ENCODE peak calls at places on chromosome 7, in five cellular contexts. M is anterior cingulate cortex, U is H1, B is choroid plexus epithelial cell, K is HTR-8/SVneo. V is an unnamed sample.
A peak's percentile ranks its signal among the peaks of the same experiment; 100 is the strongest.

GRCh38 chr7:86282014-86282682 is 361.6 kb upstream of the GRM3 start:
- DNase-seq in M (no peak), U (no peak), B (no peak), K (no peak), V (no peak)

GRCh38 chr7:2886900-2887299 is 42.8 kb upstream of the GNA12 start:
- DNase-seq in M (no peak), U (no peak), B (peak; percentile 95), K (peak; percentile 92), V (peak; percentile 41)

GRCh38 chr7:141500608-141501007 is 50.6 kb upstream of the AGK start:
- DNase-seq in M (no peak), U (no peak), B (no peak), K (no peak), V (no peak)

GRCh38 chr7:33423646-33424020 is 294.3 kb downstream of the BBS9 start:
- DNase-seq in M (no peak), U (peak; percentile 3), B (no peak), K (no peak), V (no peak)

GRCh38 chr7:2441430-2442058 is 34.7 kb downstream of the GRIFIN start:
- DNase-seq in M (no peak), U (no peak), B (no peak), K (no peak), V (no peak)

GRCh38 chr7:69864283-69864682 is 266.0 kb downstream of the AUTS2 start:
- DNase-seq in M (no peak), U (no peak), B (no peak), K (no peak), V (no peak)

GRCh38 chr7:95473276-95473985 is 12.3 kb upstream of the ASB4 start:
- DNase-seq in M (no peak), U (no peak), B (no peak), K (no peak), V (peak; percentile 31)

GRCh38 chr7:140005754-140006503 is 56.8 kb downstream of the PARP12 start:
- DNase-seq in M (no peak), U (peak; percentile 47), B (peak; percentile 50), K (peak; percentile 22), V (no peak)

GRCh38 chr7:66921918-66922486 is 977 bp downstream of the TMEM248 start:
- DNase-seq in M (no peak), U (no peak), B (peak; percentile 30), K (peak; percentile 3), V (no peak)

GRCh38 chr7:131010714-131011436 is 276.9 kb upstream of the KLF14 start:
- DNase-seq in M (no peak), U (no peak), B (peak; percentile 53), K (no peak), V (no peak)

GRCh38 chr7:17941171-17941490 is 837 bp upstream of the SNX13 start:
- DNase-seq in M (no peak), U (no peak), B (peak; percentile 22), K (no peak), V (no peak)

GRCh38 chr7:149719912-149720335 is 53.5 kb downstream of the ZNF467 start:
- DNase-seq in M (no peak), U (no peak), B (no peak), K (no peak), V (no peak)

GRCh38 chr7:6495597-6496262 is 48.0 kb upstream of the DAGLB start:
- DNase-seq in M (no peak), U (no peak), B (peak; percentile 50), K (no peak), V (no peak)

GRCh38 chr7:55556031-55556430 is 16.3 kb downstream of the VOPP1 start:
- DNase-seq in M (no peak), U (no peak), B (no peak), K (no peak), V (no peak)

GRCh38 chr7:81161459-81162075 is 242.7 kb upstream of the SEMA3C start:
- DNase-seq in M (no peak), U (no peak), B (peak; percentile 96), K (peak; percentile 37), V (peak; percentile 28)

V was measured in posterior cingulate gyrus.